ENCODE peak calls at places on chromosomes 3 and 15, in seven cellular contexts. One of them, this sample, is unnamed.

GRCh38 chr3:190013943-190014924 is 106.5 kb downstream of the P3H2 start:
- DNase-seq in PC-9: no peak
- DNase-seq in WTC11: no peak
- DNase-seq in cardiac fibroblast: no peak
- DNase-seq in hepatocyte: no peak
- DNase-seq in activated CD8-positive, alpha-beta T cell treated with anti-CD3 and anti-CD28 coated beads for 36 hours: no peak
- DNase-seq in fibroblast of lung: peak; percentile 79
- DNase-seq in this sample: no peak

GRCh38 chr3:184155644-184156521 is 706 bp downstream of the DVL3 start:
- DNase-seq in cardiac fibroblast: no peak
- DNase-seq in PC-9: no peak
- DNase-seq in WTC11: peak; percentile 47
- DNase-seq in hepatocyte: peak; percentile 52
- DNase-seq in fibroblast of lung: peak; percentile 42
- DNase-seq in activated CD8-positive, alpha-beta T cell treated with anti-CD3 and anti-CD28 coated beads for 36 hours: peak; percentile 66
- DNase-seq in this sample: no peak

GRCh38 chr3:106699093-106699492 is 678.1 kb upstream of the CCDC54 start:
- DNase-seq in PC-9: no peak
- DNase-seq in cardiac fibroblast: no peak
- DNase-seq in activated CD8-positive, alpha-beta T cell treated with anti-CD3 and anti-CD28 coated beads for 36 hours: no peak
- DNase-seq in hepatocyte: peak; percentile 6
- DNase-seq in WTC11: no peak
- DNase-seq in fibroblast of lung: no peak
- DNase-seq in this sample: no peak

GRCh38 chr3:27166888-27167287 is 202.3 kb downstream of the NEK10 start:
- DNase-seq in activated CD8-positive, alpha-beta T cell treated with anti-CD3 and anti-CD28 coated beads for 36 hours: no peak
- DNase-seq in WTC11: no peak
- DNase-seq in cardiac fibroblast: peak; percentile 93
- DNase-seq in hepatocyte: peak; percentile 13
- DNase-seq in PC-9: peak; percentile 35
- DNase-seq in fibroblast of lung: peak; percentile 98
- DNase-seq in this sample: no peak

GRCh38 chr15:97023131-97023844 is 692.8 kb downstream of the NR2F2 start:
- DNase-seq in WTC11: no peak
- DNase-seq in PC-9: no peak
- DNase-seq in fibroblast of lung: peak; percentile 68
- DNase-seq in cardiac fibroblast: peak; percentile 20
- DNase-seq in hepatocyte: no peak
- DNase-seq in activated CD8-positive, alpha-beta T cell treated with anti-CD3 and anti-CD28 coated beads for 36 hours: no peak
- DNase-seq in this sample: peak; percentile 3

GRCh38 chr3:127726894-127727293 is 54.1 kb downstream of the ABTB1 start:
- DNase-seq in hepatocyte: no peak
- DNase-seq in WTC11: no peak
- DNase-seq in cardiac fibroblast: no peak
- DNase-seq in activated CD8-positive, alpha-beta T cell treated with anti-CD3 and anti-CD28 coated beads for 36 hours: no peak
- DNase-seq in fibroblast of lung: no peak
- DNase-seq in PC-9: no peak
- DNase-seq in this sample: no peak

GRCh38 chr15:37131639-37132038 is 31.3 kb upstream of the MEIS2 start:
- DNase-seq in fibroblast of lung: no peak
- DNase-seq in hepatocyte: no peak
- DNase-seq in WTC11: no peak
- DNase-seq in activated CD8-positive, alpha-beta T cell treated with anti-CD3 and anti-CD28 coated beads for 36 hours: no peak
- DNase-seq in cardiac fibroblast: peak; percentile 44
- DNase-seq in PC-9: no peak
- DNase-seq in this sample: peak; percentile 65

GRCh38 chr3:194231840-194232832 is 96.2 kb downstream of the HES1 start:
- DNase-seq in hepatocyte: no peak
- DNase-seq in activated CD8-positive, alpha-beta T cell treated with anti-CD3 and anti-CD28 coated beads for 36 hours: no peak
- DNase-seq in WTC11: peak; percentile 55
- DNase-seq in PC-9: peak; percentile 35
- DNase-seq in cardiac fibroblast: no peak
- DNase-seq in fibroblast of lung: no peak
- DNase-seq in this sample: no peak

GRCh38 chr15:40334941-40335795 is 5.6 kb downstream of the CCDC9B start:
- DNase-seq in WTC11: no peak
- DNase-seq in activated CD8-positive, alpha-beta T cell treated with anti-CD3 and anti-CD28 coated beads for 36 hours: no peak
- DNase-seq in PC-9: peak; percentile 49
- DNase-seq in hepatocyte: no peak
- DNase-seq in cardiac fibroblast: no peak
- DNase-seq in fibroblast of lung: no peak
- DNase-seq in this sample: no peak

GRCh38 chr3:102398196-102398595 is 36.6 kb upstream of the ZPLD1 start:
- DNase-seq in PC-9: no peak
- DNase-seq in fibroblast of lung: no peak
- DNase-seq in hepatocyte: no peak
- DNase-seq in cardiac fibroblast: no peak
- DNase-seq in WTC11: no peak
- DNase-seq in activated CD8-positive, alpha-beta T cell treated with anti-CD3 and anti-CD28 coated beads for 36 hours: no peak
- DNase-seq in this sample: no peak

DNA sequence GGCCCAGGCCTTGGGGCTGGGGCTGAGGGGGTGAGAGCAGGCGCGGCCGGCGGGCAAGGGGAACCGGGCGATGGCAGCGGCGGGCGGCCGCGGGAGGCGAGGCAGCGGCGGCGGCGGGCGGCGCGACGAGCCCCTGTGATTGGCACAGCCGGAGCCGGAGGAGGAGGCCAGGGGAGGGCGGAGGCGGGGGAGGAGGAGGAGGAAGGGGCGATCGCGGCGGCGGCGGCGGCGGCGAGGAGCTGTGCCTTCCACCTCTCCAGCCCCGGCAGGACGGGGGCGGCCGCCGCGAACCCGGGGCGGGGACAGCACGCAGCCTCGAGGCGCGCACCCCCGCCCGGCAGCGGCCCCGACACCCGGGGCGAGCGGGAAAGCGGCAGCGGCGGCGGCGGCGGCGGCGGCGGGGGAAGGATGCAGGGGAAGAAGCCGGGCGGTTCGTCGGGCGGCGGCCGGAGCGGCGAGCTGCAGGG is at the start of gene SLCO3A1:
- DNase-seq in activated CD8-positive, alpha-beta T cell treated with anti-CD3 and anti-CD28 coated beads for 36 hours: peak; percentile 63
- DNase-seq in fibroblast of lung: peak; percentile 57
- DNase-seq in WTC11: peak; percentile 69
- DNase-seq in cardiac fibroblast: peak; percentile 78
- DNase-seq in hepatocyte: peak; percentile 65
- DNase-seq in PC-9: peak; percentile 77
- DNase-seq in this sample: peak; percentile 77
- TF ChIP-seq CTCF in activated CD8-positive, alpha-beta T cell treated with anti-CD3 and anti-CD28 coated beads for 36 hours: no peak
- TF ChIP-seq CTCF in fibroblast of lung: no peak
- TF ChIP-seq CTCF in WTC11: no peak
- TF ChIP-seq CTCF in cardiac fibroblast: no peak
- TF ChIP-seq CTCF in hepatocyte: no peak
- TF ChIP-seq CTCF in PC-9: no peak
- TF ChIP-seq CTCF in this sample: no peak

DNA sequence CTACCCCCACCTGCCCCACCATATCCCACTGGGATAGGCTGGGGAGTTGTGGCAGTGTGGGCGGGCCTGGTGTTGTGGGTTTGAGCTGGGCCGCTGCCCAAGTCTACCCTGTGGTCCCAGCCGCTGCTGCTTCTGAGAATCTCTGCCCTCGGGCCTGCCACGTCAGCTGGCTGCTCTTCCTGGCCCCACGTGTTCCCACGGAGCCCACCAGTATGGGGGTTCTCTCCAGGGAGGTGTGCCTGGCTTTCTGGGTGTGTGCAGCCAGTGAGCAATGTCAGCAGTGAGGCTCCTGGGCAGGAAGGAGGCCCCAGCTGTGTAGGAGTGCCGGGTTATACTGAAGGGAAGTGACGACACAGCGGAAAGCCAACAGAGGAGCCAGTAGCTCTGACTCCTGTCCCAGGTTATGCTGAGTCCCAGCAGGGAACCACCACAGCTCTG is 10.5 kb downstream of the GNAI2 start:
- DNase-seq in cardiac fibroblast: peak; percentile 87
- DNase-seq in PC-9: peak; percentile 80
- DNase-seq in activated CD8-positive, alpha-beta T cell treated with anti-CD3 and anti-CD28 coated beads for 36 hours: peak; percentile 97
- DNase-seq in WTC11: no peak
- DNase-seq in fibroblast of lung: peak; percentile 97
- DNase-seq in hepatocyte: peak; percentile 83
- DNase-seq in this sample: no peak
- TF ChIP-seq CTCF in cardiac fibroblast: no peak
- TF ChIP-seq CTCF in PC-9: peak; percentile 40
- TF ChIP-seq CTCF in activated CD8-positive, alpha-beta T cell treated with anti-CD3 and anti-CD28 coated beads for 36 hours: peak; percentile 37
- TF ChIP-seq CTCF in WTC11: no peak
- TF ChIP-seq CTCF in fibroblast of lung: no peak
- TF ChIP-seq CTCF in hepatocyte: no peak
- TF ChIP-seq CTCF in this sample: no peak

GRCh38 chr3:99818818-99819217 is 1.2 kb downstream of the CMSS1 start:
- DNase-seq in activated CD8-positive, alpha-beta T cell treated with anti-CD3 and anti-CD28 coated beads for 36 hours: no peak
- DNase-seq in WTC11: no peak
- DNase-seq in hepatocyte: no peak
- DNase-seq in PC-9: no peak
- DNase-seq in fibroblast of lung: no peak
- DNase-seq in cardiac fibroblast: no peak
- DNase-seq in this sample: no peak

GRCh38 chr3:99817047-99817436 is 620 bp upstream of the CMSS1 start:
- DNase-seq in cardiac fibroblast: no peak
- DNase-seq in WTC11: no peak
- DNase-seq in hepatocyte: no peak
- DNase-seq in activated CD8-positive, alpha-beta T cell treated with anti-CD3 and anti-CD28 coated beads for 36 hours: peak; percentile 21
- DNase-seq in PC-9: peak; percentile 10
- DNase-seq in fibroblast of lung: no peak
- DNase-seq in this sample: no peak

DNA sequence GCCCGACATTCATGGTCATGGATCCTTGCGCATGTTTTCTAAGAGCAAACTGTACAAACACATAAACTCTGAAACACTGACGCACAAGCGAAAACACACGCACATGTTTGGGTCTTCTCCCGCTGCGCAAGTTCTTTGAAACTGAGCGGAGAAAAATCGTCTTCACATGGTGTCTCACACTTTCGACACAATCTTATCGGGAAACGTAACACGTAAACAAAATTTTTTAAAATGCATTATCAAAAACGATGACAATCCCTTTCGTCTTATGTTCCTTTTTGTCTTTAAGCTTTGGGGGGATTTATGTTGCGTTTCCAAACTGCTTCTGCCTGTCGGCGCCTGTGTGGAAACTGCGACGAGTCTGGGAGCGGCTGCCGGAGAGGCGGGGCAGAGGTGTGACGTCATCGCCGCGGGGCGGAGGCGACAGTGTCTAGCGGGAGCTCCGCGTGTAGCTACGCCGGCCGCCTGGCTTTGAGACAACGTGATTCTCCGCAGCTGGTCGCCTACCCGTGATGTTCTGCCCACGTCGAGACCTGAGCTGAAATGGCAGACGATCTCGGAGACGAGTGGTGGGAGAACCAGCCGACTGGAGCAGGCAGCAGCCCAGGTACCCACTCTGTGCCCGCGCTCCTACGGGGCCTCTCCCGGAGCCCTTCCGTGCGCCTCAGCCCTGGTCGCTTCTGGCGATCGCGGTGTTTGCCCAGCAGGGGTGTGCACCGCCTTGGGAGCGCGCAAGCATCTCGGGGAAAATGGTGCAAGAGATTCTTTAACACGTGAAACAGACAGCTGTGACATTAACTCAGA is at the start of gene CMSS1:
- DNase-seq in activated CD8-positive, alpha-beta T cell treated with anti-CD3 and anti-CD28 coated beads for 36 hours: peak; percentile 97
- DNase-seq in PC-9: peak; percentile 96
- DNase-seq in cardiac fibroblast: peak; percentile 95
- DNase-seq in hepatocyte: peak; percentile 97
- DNase-seq in fibroblast of lung: peak; percentile 90
- DNase-seq in WTC11: peak; percentile 94
- DNase-seq in this sample: peak; percentile 95
- TF ChIP-seq CTCF in activated CD8-positive, alpha-beta T cell treated with anti-CD3 and anti-CD28 coated beads for 36 hours: no peak
- TF ChIP-seq CTCF in PC-9: peak; percentile 35
- TF ChIP-seq CTCF in cardiac fibroblast: peak; percentile 34
- TF ChIP-seq CTCF in hepatocyte: peak; percentile 23
- TF ChIP-seq CTCF in fibroblast of lung: peak; percentile 17
- TF ChIP-seq CTCF in WTC11: no peak
- TF ChIP-seq CTCF in this sample: peak; percentile 20

GRCh38 chr3:165210727-165211126 is 14.5 kb upstream of the SLITRK3 start:
- DNase-seq in activated CD8-positive, alpha-beta T cell treated with anti-CD3 and anti-CD28 coated beads for 36 hours: no peak
- DNase-seq in fibroblast of lung: no peak
- DNase-seq in WTC11: no peak
- DNase-seq in cardiac fibroblast: no peak
- DNase-seq in hepatocyte: no peak
- DNase-seq in PC-9: no peak
- DNase-seq in this sample: no peak

GRCh38 chr3:165212580-165212979 is 16.4 kb upstream of the SLITRK3 start:
- DNase-seq in activated CD8-positive, alpha-beta T cell treated with anti-CD3 and anti-CD28 coated beads for 36 hours: no peak
- DNase-seq in PC-9: no peak
- DNase-seq in WTC11: no peak
- DNase-seq in fibroblast of lung: no peak
- DNase-seq in hepatocyte: no peak
- DNase-seq in cardiac fibroblast: no peak
- DNase-seq in this sample: no peak

GRCh38 chr3:165206454-165207266 is 10.5 kb upstream of the SLITRK3 start:
- DNase-seq in hepatocyte: peak; percentile 91
- DNase-seq in activated CD8-positive, alpha-beta T cell treated with anti-CD3 and anti-CD28 coated beads for 36 hours: peak; percentile 55
- DNase-seq in PC-9: peak; percentile 70
- DNase-seq in fibroblast of lung: peak; percentile 76
- DNase-seq in cardiac fibroblast: peak; percentile 82
- DNase-seq in WTC11: peak; percentile 72
- DNase-seq in this sample: peak; percentile 86

GRCh38 chr3:165211749-165212148 is 15.6 kb upstream of the SLITRK3 start:
- DNase-seq in fibroblast of lung: no peak
- DNase-seq in cardiac fibroblast: no peak
- DNase-seq in activated CD8-positive, alpha-beta T cell treated with anti-CD3 and anti-CD28 coated beads for 36 hours: no peak
- DNase-seq in PC-9: no peak
- DNase-seq in WTC11: no peak
- DNase-seq in hepatocyte: no peak
- DNase-seq in this sample: no peak

DNA sequence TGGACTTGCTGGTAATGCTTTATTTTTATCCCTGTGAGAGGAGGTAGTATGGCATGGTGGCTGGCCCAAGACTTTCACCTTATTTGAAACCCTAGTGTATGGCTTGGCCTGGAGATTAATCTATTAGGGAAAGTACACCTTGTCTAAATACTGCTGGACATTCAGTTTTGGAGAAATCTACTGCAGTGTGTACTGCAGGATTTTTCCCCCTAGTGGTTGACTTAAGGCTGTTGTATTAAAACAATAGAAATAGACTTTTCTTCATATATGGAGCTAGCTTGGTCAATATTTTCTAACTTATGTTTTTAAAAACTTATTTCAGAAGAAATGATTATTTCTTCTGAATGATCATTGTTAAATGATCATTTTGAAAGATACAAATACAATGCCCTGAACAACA is 13.9 kb upstream of the SLITRK3 start:
- DNase-seq in activated CD8-positive, alpha-beta T cell treated with anti-CD3 and anti-CD28 coated beads for 36 hours: no peak
- DNase-seq in hepatocyte: no peak
- DNase-seq in PC-9: no peak
- DNase-seq in WTC11: no peak
- DNase-seq in cardiac fibroblast: no peak
- DNase-seq in fibroblast of lung: no peak
- DNase-seq in this sample: no peak
- TF ChIP-seq CTCF in activated CD8-positive, alpha-beta T cell treated with anti-CD3 and anti-CD28 coated beads for 36 hours: no peak
- TF ChIP-seq CTCF in hepatocyte: peak; percentile 32
- TF ChIP-seq CTCF in PC-9: peak; percentile 48
- TF ChIP-seq CTCF in WTC11: no peak
- TF ChIP-seq CTCF in cardiac fibroblast: peak; percentile 15
- TF ChIP-seq CTCF in fibroblast of lung: peak; percentile 41
- TF ChIP-seq CTCF in this sample: peak; percentile 36

GRCh38 chr15:77819841-77820728 is 187.4 kb upstream of the LINGO1 start:
- DNase-seq in activated CD8-positive, alpha-beta T cell treated with anti-CD3 and anti-CD28 coated beads for 36 hours: no peak
- DNase-seq in hepatocyte: peak; percentile 71
- DNase-seq in fibroblast of lung: peak; percentile 11
- DNase-seq in cardiac fibroblast: no peak
- DNase-seq in PC-9: peak; percentile 38
- DNase-seq in WTC11: peak; percentile 71
- DNase-seq in this sample: peak; percentile 16
- TF ChIP-seq CTCF in activated CD8-positive, alpha-beta T cell treated with anti-CD3 and anti-CD28 coated beads for 36 hours: no peak
- TF ChIP-seq CTCF in hepatocyte: peak; percentile 41
- TF ChIP-seq CTCF in fibroblast of lung: no peak
- TF ChIP-seq CTCF in cardiac fibroblast: peak; percentile 20
- TF ChIP-seq CTCF in PC-9: no peak
- TF ChIP-seq CTCF in WTC11: no peak
- TF ChIP-seq CTCF in this sample: peak; percentile 32